ENCODE peak calls at places on chromosome 1, in eight cellular contexts. One of them, this sample, is unnamed.

GRCh38 chr1:180251526-180252305 is 21.7 kb downstream of the LHX4 start:
- DNase-seq in body of pancreas: no peak
- DNase-seq in ovary: no peak
- DNase-seq in epithelial cell of proximal tubule: no peak
- DNase-seq in left ventricle myocardium inferior: no peak
- DNase-seq in IMR-90: no peak
- DNase-seq in fibroblast of the aortic adventitia: no peak
- DNase-seq in heart right ventricle: no peak
- DNase-seq in this sample: no peak

GRCh38 chr1:186091222-186091720 is 283.8 kb downstream of the TPR start:
- DNase-seq in body of pancreas: no peak
- DNase-seq in ovary: no peak
- DNase-seq in epithelial cell of proximal tubule: no peak
- DNase-seq in left ventricle myocardium inferior: no peak
- DNase-seq in IMR-90: no peak
- DNase-seq in fibroblast of the aortic adventitia: no peak
- DNase-seq in heart right ventricle: no peak
- DNase-seq in this sample: no peak

GRCh38 chr1:42152119-42152518 is 1.1 kb upstream of the GUCA2B start:
- DNase-seq in body of pancreas: peak
- DNase-seq in ovary: no peak
- DNase-seq in epithelial cell of proximal tubule: no peak
- DNase-seq in left ventricle myocardium inferior: peak
- DNase-seq in IMR-90: no peak
- DNase-seq in fibroblast of the aortic adventitia: no peak
- DNase-seq in heart right ventricle: peak
- DNase-seq in this sample: no peak

GRCh38 chr1:23177438-23178380 is 9.1 kb upstream of the LUZP1 start:
- DNase-seq in body of pancreas: peak
- DNase-seq in ovary: peak
- DNase-seq in epithelial cell of proximal tubule: no peak
- DNase-seq in left ventricle myocardium inferior: peak
- DNase-seq in IMR-90: peak
- DNase-seq in fibroblast of the aortic adventitia: peak
- DNase-seq in heart right ventricle: peak
- DNase-seq in this sample: no peak

GRCh38 chr1:1616045-1616821 is 933 bp downstream of the MIB2 start:
- DNase-seq in body of pancreas: peak
- DNase-seq in ovary: no peak
- DNase-seq in epithelial cell of proximal tubule: no peak
- DNase-seq in left ventricle myocardium inferior: no peak
- DNase-seq in IMR-90: peak
- DNase-seq in fibroblast of the aortic adventitia: peak
- DNase-seq in heart right ventricle: no peak
- DNase-seq in this sample: no peak

GRCh38 chr1:98653186-98653585 is 8.3 kb upstream of the SNX7 start:
- DNase-seq in body of pancreas: no peak
- DNase-seq in ovary: no peak
- DNase-seq in epithelial cell of proximal tubule: no peak
- DNase-seq in left ventricle myocardium inferior: no peak
- DNase-seq in IMR-90: peak
- DNase-seq in fibroblast of the aortic adventitia: no peak
- DNase-seq in heart right ventricle: no peak
- DNase-seq in this sample: no peak

GRCh38 chr1:61142726-61143500 is 60.6 kb downstream of the NFIA start:
- DNase-seq in body of pancreas: peak
- DNase-seq in ovary: peak
- DNase-seq in epithelial cell of proximal tubule: no peak
- DNase-seq in left ventricle myocardium inferior: no peak
- DNase-seq in IMR-90: no peak
- DNase-seq in fibroblast of the aortic adventitia: no peak
- DNase-seq in heart right ventricle: no peak
- DNase-seq in this sample: no peak

GRCh38 chr1:236280438-236281285 is 1.1 kb downstream of the ERO1B start:
- DNase-seq in body of pancreas: peak
- DNase-seq in ovary: no peak
- DNase-seq in epithelial cell of proximal tubule: no peak
- DNase-seq in left ventricle myocardium inferior: no peak
- DNase-seq in IMR-90: no peak
- DNase-seq in fibroblast of the aortic adventitia: no peak
- DNase-seq in heart right ventricle: peak
- DNase-seq in this sample: no peak

GRCh38 chr1:239677362-239677761 is 291.0 kb downstream of the CHRM3 start:
- DNase-seq in body of pancreas: no peak
- DNase-seq in ovary: no peak
- DNase-seq in epithelial cell of proximal tubule: no peak
- DNase-seq in left ventricle myocardium inferior: no peak
- DNase-seq in IMR-90: no peak
- DNase-seq in fibroblast of the aortic adventitia: no peak
- DNase-seq in heart right ventricle: no peak
- DNase-seq in this sample: no peak

GRCh38 chr1:185152187-185152767 is 4.5 kb downstream of the TRMT1L start:
- DNase-seq in body of pancreas: no peak
- DNase-seq in ovary: no peak
- DNase-seq in epithelial cell of proximal tubule: no peak
- DNase-seq in left ventricle myocardium inferior: no peak
- DNase-seq in IMR-90: no peak
- DNase-seq in fibroblast of the aortic adventitia: peak
- DNase-seq in heart right ventricle: no peak
- DNase-seq in this sample: no peak

GRCh38 chr1:93712741-93713140 is 31.1 kb upstream of the BCAR3 start:
- DNase-seq in body of pancreas: no peak
- DNase-seq in ovary: no peak
- DNase-seq in epithelial cell of proximal tubule: no peak
- DNase-seq in left ventricle myocardium inferior: no peak
- DNase-seq in IMR-90: no peak
- DNase-seq in fibroblast of the aortic adventitia: no peak
- DNase-seq in heart right ventricle: no peak
- DNase-seq in this sample: no peak

GRCh38 chr1:17768651-17769241 is 13.6 kb downstream of the ACTL8 start:
- DNase-seq in body of pancreas: peak
- DNase-seq in ovary: no peak
- DNase-seq in epithelial cell of proximal tubule: peak
- DNase-seq in left ventricle myocardium inferior: peak
- DNase-seq in IMR-90: peak
- DNase-seq in fibroblast of the aortic adventitia: peak
- DNase-seq in heart right ventricle: no peak
- DNase-seq in this sample: peak

GRCh38 chr1:98130406-98130805 is 209.6 kb upstream of the DPYD start:
- DNase-seq in body of pancreas: no peak
- DNase-seq in ovary: no peak
- DNase-seq in epithelial cell of proximal tubule: no peak
- DNase-seq in left ventricle myocardium inferior: no peak
- DNase-seq in IMR-90: peak
- DNase-seq in fibroblast of the aortic adventitia: no peak
- DNase-seq in heart right ventricle: no peak
- DNase-seq in this sample: no peak

GRCh38 chr1:203556047-203556851 is 62.3 kb downstream of the OPTC start:
- DNase-seq in body of pancreas: peak
- DNase-seq in ovary: peak
- DNase-seq in epithelial cell of proximal tubule: no peak
- DNase-seq in left ventricle myocardium inferior: peak
- DNase-seq in IMR-90: peak
- DNase-seq in fibroblast of the aortic adventitia: peak
- DNase-seq in heart right ventricle: peak
- DNase-seq in this sample: peak

DNA sequence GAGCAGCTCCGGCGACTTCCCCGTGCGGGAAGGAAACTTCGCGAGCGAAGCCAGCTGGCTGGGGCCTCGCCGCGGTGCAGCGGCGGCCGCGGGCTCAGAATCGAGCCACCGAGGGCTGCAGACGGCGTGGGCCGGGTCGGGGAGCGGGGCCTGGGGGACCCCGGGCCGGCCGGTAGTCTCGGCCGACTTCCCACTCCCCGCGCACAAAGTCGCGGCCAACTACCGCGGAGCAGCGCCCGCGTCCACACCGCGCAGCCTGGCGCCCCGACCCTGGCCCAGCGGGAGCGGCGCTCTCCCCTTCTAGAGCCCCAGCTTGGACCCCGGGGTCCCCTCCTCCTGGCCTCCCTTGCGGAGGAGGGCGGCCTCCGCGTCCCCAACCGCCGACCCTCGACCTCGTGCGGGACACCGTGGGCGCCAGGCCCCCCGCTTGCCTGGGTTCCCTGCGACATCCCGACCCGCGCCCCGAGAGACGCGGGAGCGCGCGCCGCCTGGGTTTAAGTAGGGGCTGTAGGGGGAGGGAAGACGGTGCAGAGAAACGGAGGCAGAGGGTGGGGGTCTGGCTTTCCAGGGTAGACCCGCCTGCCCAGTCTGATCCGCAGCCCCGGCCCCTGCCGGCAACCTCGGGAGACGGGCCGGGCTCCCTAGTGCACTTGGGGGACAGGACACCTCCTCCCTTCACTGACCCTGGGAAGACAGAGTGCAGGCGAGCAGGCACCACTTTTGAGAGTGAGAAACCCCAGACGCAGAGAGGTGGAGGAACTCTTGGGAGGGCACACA is 4.7 kb downstream of the PRDM16 start:
- DNase-seq in body of pancreas: peak
- DNase-seq in ovary: no peak
- DNase-seq in epithelial cell of proximal tubule: no peak
- DNase-seq in left ventricle myocardium inferior: no peak
- DNase-seq in IMR-90: no peak
- DNase-seq in fibroblast of the aortic adventitia: no peak
- DNase-seq in heart right ventricle: no peak
- DNase-seq in this sample: no peak
- H3K4me3 ChIP-seq in body of pancreas: no peak
- H3K4me3 ChIP-seq in ovary: no peak
- H3K4me3 ChIP-seq in epithelial cell of proximal tubule: peak
- H3K4me3 ChIP-seq in left ventricle myocardium inferior: peak
- H3K4me3 ChIP-seq in IMR-90: no peak
- H3K4me3 ChIP-seq in fibroblast of the aortic adventitia: no peak
- H3K4me3 ChIP-seq in heart right ventricle: peak
- H3K4me3 ChIP-seq in this sample: no peak

DNA sequence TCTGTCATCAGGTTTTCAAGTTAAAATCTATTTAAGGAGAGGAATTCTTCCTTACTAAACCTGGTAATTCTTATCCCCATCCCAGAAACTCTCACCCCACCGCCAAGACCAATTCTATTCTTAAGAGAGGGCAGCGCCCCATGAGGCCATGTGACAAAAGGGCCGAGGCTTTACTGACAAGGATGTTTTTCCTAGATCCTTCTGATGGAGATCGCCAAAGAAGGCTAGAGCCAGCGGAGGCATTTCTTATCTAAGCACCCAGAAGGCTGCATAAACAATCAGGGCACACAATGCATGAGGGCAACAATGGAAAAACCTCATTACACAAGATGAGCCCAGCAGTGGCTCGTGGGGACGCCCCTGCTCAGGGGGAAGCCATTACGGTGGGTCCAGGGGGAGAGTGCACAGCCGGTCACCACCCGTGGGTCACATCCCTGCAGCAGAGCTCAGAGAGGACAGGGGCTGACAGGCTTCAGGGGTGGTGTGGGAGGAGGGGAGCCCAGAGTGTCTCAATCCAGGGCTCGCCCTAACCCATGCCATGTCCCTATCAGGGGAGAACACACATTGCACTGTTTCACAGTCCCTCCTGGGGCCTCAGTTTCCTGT is 88.7 kb downstream of the ITPKB start:
- DNase-seq in body of pancreas: no peak
- DNase-seq in ovary: no peak
- DNase-seq in epithelial cell of proximal tubule: no peak
- DNase-seq in left ventricle myocardium inferior: peak
- DNase-seq in IMR-90: no peak
- DNase-seq in fibroblast of the aortic adventitia: no peak
- DNase-seq in heart right ventricle: no peak
- DNase-seq in this sample: no peak
- TF ChIP-seq CTCF in body of pancreas: no peak
- TF ChIP-seq CTCF in ovary: no peak
- TF ChIP-seq CTCF in epithelial cell of proximal tubule: no peak
- TF ChIP-seq CTCF in left ventricle myocardium inferior: no peak
- TF ChIP-seq CTCF in IMR-90: no peak
- TF ChIP-seq CTCF in fibroblast of the aortic adventitia: no peak
- TF ChIP-seq CTCF in heart right ventricle: no peak
- TF ChIP-seq CTCF in this sample: no peak

DNA sequence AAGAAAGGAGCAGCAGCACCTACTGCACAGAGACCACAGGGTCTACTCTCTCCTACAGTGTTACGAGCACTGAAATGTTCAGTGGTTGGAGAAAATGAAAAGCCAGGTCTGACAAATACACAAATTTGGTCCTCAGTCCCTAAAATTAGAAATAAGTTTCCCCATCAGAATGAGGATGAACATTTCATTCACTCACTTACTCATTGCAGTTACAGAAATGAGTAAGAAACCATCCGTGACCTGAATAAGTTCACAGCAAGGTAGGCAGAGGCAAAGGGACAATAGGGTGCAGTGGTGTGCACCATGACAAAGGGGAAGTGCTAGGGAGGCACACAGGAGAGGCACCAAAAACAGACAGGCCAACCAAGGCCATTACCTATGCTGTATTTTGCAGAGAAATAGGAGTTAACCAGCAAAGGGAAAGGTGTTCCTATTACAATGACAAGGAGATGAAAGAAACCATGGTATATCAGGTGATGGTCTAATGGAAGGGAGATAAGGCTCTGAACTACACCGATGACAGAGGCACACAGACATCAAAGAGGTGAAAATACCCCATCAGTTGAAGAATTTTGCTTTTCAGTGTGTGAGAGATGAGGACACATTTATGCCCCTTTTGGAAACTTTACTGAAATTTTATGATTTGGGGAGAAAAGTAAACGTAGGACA is 29.4 kb downstream of the VAV3 start:
- DNase-seq in body of pancreas: no peak
- DNase-seq in ovary: no peak
- DNase-seq in epithelial cell of proximal tubule: no peak
- DNase-seq in left ventricle myocardium inferior: no peak
- DNase-seq in IMR-90: no peak
- DNase-seq in fibroblast of the aortic adventitia: no peak
- DNase-seq in heart right ventricle: no peak
- DNase-seq in this sample: no peak
- H3K4me3 ChIP-seq in body of pancreas: no peak
- H3K4me3 ChIP-seq in ovary: no peak
- H3K4me3 ChIP-seq in epithelial cell of proximal tubule: no peak
- H3K4me3 ChIP-seq in left ventricle myocardium inferior: no peak
- H3K4me3 ChIP-seq in IMR-90: no peak
- H3K4me3 ChIP-seq in fibroblast of the aortic adventitia: no peak
- H3K4me3 ChIP-seq in heart right ventricle: no peak
- H3K4me3 ChIP-seq in this sample: no peak

GRCh38 chr1:245986404-245987221 is 520.5 kb downstream of the SMYD3 start:
- DNase-seq in body of pancreas: no peak
- DNase-seq in ovary: no peak
- DNase-seq in epithelial cell of proximal tubule: no peak
- DNase-seq in left ventricle myocardium inferior: no peak
- DNase-seq in IMR-90: peak
- DNase-seq in fibroblast of the aortic adventitia: peak
- DNase-seq in heart right ventricle: no peak
- DNase-seq in this sample: peak
- TF ChIP-seq CTCF in body of pancreas: no peak
- TF ChIP-seq CTCF in ovary: no peak
- TF ChIP-seq CTCF in epithelial cell of proximal tubule: no peak
- TF ChIP-seq CTCF in left ventricle myocardium inferior: no peak
- TF ChIP-seq CTCF in IMR-90: no peak
- TF ChIP-seq CTCF in fibroblast of the aortic adventitia: peak
- TF ChIP-seq CTCF in heart right ventricle: no peak
- TF ChIP-seq CTCF in this sample: no peak